ENCODE peak calls at places on chromosomes 12 and 14, in ten cellular contexts. D, O, E, G, X, R, N, I, F and S are unnamed samples.

GRCh38 chr12:62263956-62264355 is 3.8 kb downstream of the USP15 start:
- DNase-seq in D (no peak), O (no peak), E (no peak), G (no peak), X (no peak), R (no peak), N (no peak), I (no peak), F (no peak), S (no peak)

GRCh38 chr14:84483072-84483410 is 1046.9 kb upstream of the FLRT2 start:
- DNase-seq in D (no peak), O (no peak), E (no peak), G (no peak), X (no peak), R (no peak), N (no peak), I (no peak), F (no peak), S (no peak)

GRCh38 chr14:69354383-69355154 is 43.5 kb downstream of the ERH start:
- DNase-seq in D (no peak), O (peak), E (peak), G (no peak), X (no peak), R (peak), N (peak), I (no peak), F (no peak), S (no peak)

GRCh38 chr12:14618990-14619389 is 51.3 kb upstream of the PLBD1 start:
- DNase-seq in D (no peak), O (no peak), E (no peak), G (no peak), X (peak), R (no peak), N (no peak), I (peak), F (no peak), S (no peak)

GRCh38 chr12:91053951-91054715 is 3.7 kb downstream of the KERA start:
- DNase-seq in D (no peak), O (no peak), E (no peak), G (no peak), X (peak), R (peak), N (no peak), I (no peak), F (no peak), S (no peak)

GRCh38 chr12:130859128-130859527 is 12.7 kb upstream of the RAN start:
- DNase-seq in D (no peak), O (no peak), E (no peak), G (no peak), X (no peak), R (no peak), N (no peak), I (no peak), F (peak), S (no peak)

GRCh38 chr12:132480620-132481132 is 9.3 kb upstream of the FBRSL1 start:
- DNase-seq in D (no peak), O (no peak), E (no peak), G (no peak), X (no peak), R (no peak), N (no peak), I (no peak), F (no peak), S (peak)

GRCh38 chr12:12622418-12622817 is 10.7 kb downstream of the CREBL2 start:
- DNase-seq in D (no peak), O (no peak), E (no peak), G (no peak), X (no peak), R (no peak), N (no peak), I (no peak), F (no peak), S (no peak)

GRCh38 chr14:104967414-104968152 is 10.6 kb downstream of the AHNAK2 start:
- DNase-seq in D (peak), O (peak), E (no peak), G (no peak), X (peak), R (no peak), N (no peak), I (peak), F (no peak), S (peak)

GRCh38 chr14:103905861-103906456 is 22.3 kb upstream of the TDRD9 start:
- DNase-seq in D (no peak), O (no peak), E (no peak), G (no peak), X (no peak), R (no peak), N (no peak), I (peak), F (peak), S (no peak)

GRCh38 chr12:106907846-106908245 is 47.9 kb upstream of the TMEM263 start:
- DNase-seq in D (no peak), O (no peak), E (no peak), G (no peak), X (no peak), R (no peak), N (no peak), I (no peak), F (no peak), S (no peak)

GRCh38 chr12:69783365-69783764 is 41.7 kb upstream of the MYRFL start:
- DNase-seq in D (no peak), O (no peak), E (no peak), G (no peak), X (no peak), R (no peak), N (no peak), I (no peak), F (no peak), S (no peak)

GRCh38 chr14:89444044-89444443 is 27.0 kb upstream of the FOXN3 start:
- DNase-seq in D (no peak), O (no peak), E (no peak), G (no peak), X (no peak), R (no peak), N (no peak), I (no peak), F (no peak), S (no peak)

GRCh38 chr12:28583771-28584261 is 393.6 kb downstream of the CCDC91 start:
- DNase-seq in D (no peak), O (no peak), E (no peak), G (no peak), X (peak), R (no peak), N (no peak), I (no peak), F (peak), S (no peak)

GRCh38 chr12:112839386-112839972 is 47.9 kb downstream of the RPH3A start:
- DNase-seq in D (no peak), O (no peak), E (no peak), G (no peak), X (peak), R (no peak), N (peak), I (no peak), F (no peak), S (no peak)

GRCh38 chr14:60951781-60952435 is 29.0 kb downstream of the TRMT5 start:
- DNase-seq in D (no peak), O (no peak), E (no peak), G (no peak), X (no peak), R (no peak), N (peak), I (no peak), F (no peak), S (no peak)

GRCh38 chr14:29240046-29240445 is 473.5 kb downstream of the FOXG1 start:
- DNase-seq in D (no peak), O (no peak), E (no peak), G (no peak), X (peak), R (no peak), N (no peak), I (no peak), F (no peak), S (no peak)

GRCh38 chr14:100532154-100532915 is 54.9 kb downstream of the BEGAIN start:
- DNase-seq in D (peak), O (peak), E (no peak), G (peak), X (no peak), R (no peak), N (no peak), I (peak), F (no peak), S (no peak)

GRCh38 chr14:52150162-52150561 is 81.3 kb upstream of the NID2 start:
- DNase-seq in D (no peak), O (no peak), E (no peak), G (no peak), X (no peak), R (no peak), N (no peak), I (no peak), F (no peak), S (no peak)

GRCh38 chr12:78224154-78224553 is 393.5 kb downstream of the NAV3 start:
- DNase-seq in D (no peak), O (no peak), E (no peak), G (no peak), X (no peak), R (no peak), N (no peak), I (no peak), F (no peak), S (no peak)

GRCh38 chr14:42715316-42715715 is 1108.6 kb downstream of the LRFN5 start:
- DNase-seq in D (no peak), O (no peak), E (no peak), G (no peak), X (no peak), R (no peak), N (no peak), I (no peak), F (no peak), S (no peak)

GRCh38 chr14:90513151-90514014 is 116.6 kb downstream of the CALM1 start:
- DNase-seq in D (peak), O (peak), E (no peak), G (peak), X (peak), R (peak), N (peak), I (no peak), F (no peak), S (peak)

GRCh38 chr12:24039113-24039525 is 89.6 kb upstream of the SOX5 start:
- DNase-seq in D (no peak), O (no peak), E (no peak), G (no peak), X (peak), R (no peak), N (peak), I (no peak), F (no peak), S (no peak)

GRCh38 chr12:110370732-110371141 is 32.8 kb downstream of the ANAPC7 start:
- DNase-seq in D (no peak), O (no peak), E (no peak), G (no peak), X (no peak), R (no peak), N (no peak), I (no peak), F (no peak), S (peak)

GRCh38 chr12:62618948-62619347 is 152.3 kb downstream of the MON2 start:
- DNase-seq in D (no peak), O (no peak), E (no peak), G (no peak), X (no peak), R (no peak), N (no peak), I (no peak), F (no peak), S (no peak)

GRCh38 chr14:50601405-50601804 is 41.5 kb downstream of the ATL1 start:
- DNase-seq in D (no peak), O (no peak), E (no peak), G (no peak), X (peak), R (no peak), N (no peak), I (no peak), F (no peak), S (no peak)

GRCh38 chr12:102567031-102567985 is 86.9 kb upstream of the IGF1 start:
- DNase-seq in D (no peak), O (no peak), E (no peak), G (no peak), X (peak), R (no peak), N (no peak), I (peak), F (no peak), S (no peak)
- TF ChIP-seq EP300 in D (no peak), O (no peak), E (no peak), G (peak), X (peak), R (no peak), N (no peak), I (peak), F (no peak), S (no peak)

DNA sequence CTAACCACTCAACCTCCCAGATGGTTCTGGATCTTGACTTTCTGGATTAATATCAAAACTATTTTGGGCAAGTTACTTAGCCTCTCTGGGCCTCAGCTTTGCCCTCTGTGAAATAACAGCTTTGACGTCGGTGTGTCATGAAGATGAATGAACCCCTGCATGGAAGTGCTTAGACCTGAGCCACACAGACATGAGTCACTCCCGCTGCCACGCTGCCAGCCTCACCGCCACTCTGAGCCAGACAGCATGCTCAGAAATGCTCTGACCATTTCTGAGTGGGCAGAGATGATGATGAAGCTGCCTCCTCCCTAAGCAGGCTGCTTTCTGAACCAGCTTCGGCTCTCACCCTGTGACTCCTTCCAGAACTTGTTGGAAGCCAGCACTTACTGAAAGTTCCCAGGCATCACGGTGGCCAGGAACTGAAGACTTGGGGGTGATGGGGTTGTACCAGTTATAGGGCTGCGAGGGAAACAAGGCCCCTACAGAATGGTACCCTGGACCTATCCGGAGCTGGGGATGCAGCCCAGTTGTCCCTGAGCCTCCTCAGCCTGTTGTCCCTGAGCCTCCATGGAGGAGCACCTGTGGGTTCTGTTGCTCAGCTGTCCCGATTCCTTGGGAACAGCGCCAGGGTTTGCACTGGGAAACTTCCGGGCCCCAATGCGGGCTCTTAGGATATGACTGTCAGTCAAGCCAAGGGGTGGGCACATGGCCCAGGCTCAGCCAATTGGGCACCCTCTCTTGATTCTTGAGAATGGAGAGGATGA is 2.0 kb upstream of the CCDC197 start:
- DNase-seq in D (no peak), O (peak), E (no peak), G (no peak), X (peak), R (peak), N (no peak), I (no peak), F (no peak), S (no peak)
- TF ChIP-seq EP300 in D (no peak), O (peak), E (no peak), G (no peak), X (no peak), R (no peak), N (no peak), I (peak), F (no peak), S (no peak)

DNA sequence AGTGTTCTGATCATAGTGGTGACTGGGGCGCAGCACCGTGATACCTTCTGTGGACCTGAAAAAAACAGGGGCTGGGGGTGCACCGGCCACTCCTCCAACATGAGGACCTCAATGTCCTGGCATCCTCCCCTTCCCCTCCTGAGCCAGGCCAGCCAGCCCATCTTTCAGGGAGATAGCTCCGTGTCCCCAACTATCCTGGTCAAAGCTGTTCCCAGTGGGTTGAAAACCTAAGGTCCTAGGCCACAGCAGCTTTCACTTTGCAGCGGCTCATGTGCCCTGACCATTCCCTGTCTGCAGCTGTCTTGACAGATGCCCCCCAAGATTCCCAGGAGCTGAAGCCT is 75.7 kb downstream of the BCL11B start:
- DNase-seq in D (no peak), O (no peak), E (no peak), G (no peak), X (no peak), R (no peak), N (no peak), I (no peak), F (no peak), S (no peak)
- TF ChIP-seq EP300 in D (no peak), O (no peak), E (no peak), G (no peak), X (no peak), R (no peak), N (no peak), I (no peak), F (no peak), S (no peak)

DNA sequence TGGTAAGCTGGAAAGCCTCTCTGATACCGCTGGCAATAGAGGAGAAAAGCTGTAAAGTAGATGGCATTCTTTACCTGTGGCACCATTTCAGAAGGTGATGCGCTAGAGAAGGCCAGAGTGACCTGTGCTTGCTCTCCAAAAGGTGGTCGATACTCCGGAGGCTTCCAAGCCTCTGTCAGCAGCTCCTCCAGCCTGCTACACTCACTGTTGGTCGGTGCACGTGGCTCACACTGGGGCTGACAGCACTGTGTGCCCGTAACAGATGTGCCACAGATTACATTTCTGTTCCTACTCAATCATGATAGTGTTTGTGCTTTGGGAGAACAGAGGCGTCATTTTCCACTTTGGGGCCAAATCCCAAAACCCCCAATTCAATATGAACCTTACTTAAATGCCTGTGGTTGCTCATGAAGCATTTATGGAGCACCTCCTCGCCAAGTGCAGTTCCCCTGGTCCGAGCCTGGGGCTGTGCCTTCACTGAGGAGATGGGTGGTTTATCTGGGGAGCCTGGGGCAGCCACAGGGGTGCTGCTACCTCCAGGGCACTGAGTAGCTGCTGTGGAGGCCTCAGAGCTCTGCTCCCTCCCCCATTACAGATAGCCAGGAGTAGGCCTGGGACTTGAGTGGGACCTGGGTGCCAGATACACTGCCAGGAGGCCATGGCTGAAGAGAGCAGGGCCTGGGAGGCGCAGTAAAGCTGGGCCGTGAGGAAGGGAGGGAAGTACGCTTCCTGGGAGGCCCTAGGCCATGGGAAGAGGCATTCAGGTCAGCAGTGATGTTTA is 26.8 kb downstream of the CCNK start:
- DNase-seq in D (no peak), O (no peak), E (no peak), G (no peak), X (no peak), R (no peak), N (no peak), I (no peak), F (no peak), S (no peak)
- TF ChIP-seq EP300 in D (no peak), O (no peak), E (no peak), G (no peak), X (no peak), R (no peak), N (no peak), I (no peak), F (no peak), S (no peak)

DNA sequence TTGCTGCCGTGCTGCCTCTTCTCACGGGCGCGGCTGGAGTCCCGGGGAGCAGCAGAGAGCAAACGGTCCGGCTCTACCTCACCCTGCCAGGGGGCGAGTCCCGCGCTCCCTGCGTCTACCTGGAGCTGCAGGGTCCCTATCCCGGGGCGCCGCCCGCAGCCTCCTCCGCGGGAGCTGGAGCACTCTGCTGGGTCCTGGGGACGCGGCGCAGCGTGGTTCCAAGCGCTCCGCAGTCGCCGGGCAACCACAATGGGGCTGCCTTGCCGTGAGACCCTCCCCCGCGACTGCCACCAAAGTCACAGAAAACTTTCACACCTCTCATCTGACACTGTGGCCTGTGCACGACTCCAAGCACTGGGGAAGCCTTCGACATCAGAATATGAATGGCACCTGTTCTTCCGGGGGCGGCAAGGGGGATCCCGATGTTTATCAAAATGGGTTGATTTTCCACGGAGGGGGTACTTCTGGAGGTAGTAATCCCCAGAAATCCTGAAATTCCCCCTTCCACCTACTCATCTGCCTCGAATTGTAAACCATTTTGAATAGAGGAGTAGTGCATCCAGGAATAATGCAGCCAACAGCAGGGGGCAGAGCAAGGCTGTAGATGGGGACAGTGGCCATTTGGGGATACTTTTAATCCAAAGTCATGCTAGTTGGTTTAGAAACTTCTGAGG is at the start of gene C12orf42:
- DNase-seq in D (no peak), O (no peak), E (peak), G (no peak), X (peak), R (peak), N (no peak), I (peak), F (peak), S (peak)
- TF ChIP-seq EP300 in D (no peak), O (no peak), E (peak), G (no peak), X (no peak), R (no peak), N (no peak), I (no peak), F (no peak), S (no peak)

DNA sequence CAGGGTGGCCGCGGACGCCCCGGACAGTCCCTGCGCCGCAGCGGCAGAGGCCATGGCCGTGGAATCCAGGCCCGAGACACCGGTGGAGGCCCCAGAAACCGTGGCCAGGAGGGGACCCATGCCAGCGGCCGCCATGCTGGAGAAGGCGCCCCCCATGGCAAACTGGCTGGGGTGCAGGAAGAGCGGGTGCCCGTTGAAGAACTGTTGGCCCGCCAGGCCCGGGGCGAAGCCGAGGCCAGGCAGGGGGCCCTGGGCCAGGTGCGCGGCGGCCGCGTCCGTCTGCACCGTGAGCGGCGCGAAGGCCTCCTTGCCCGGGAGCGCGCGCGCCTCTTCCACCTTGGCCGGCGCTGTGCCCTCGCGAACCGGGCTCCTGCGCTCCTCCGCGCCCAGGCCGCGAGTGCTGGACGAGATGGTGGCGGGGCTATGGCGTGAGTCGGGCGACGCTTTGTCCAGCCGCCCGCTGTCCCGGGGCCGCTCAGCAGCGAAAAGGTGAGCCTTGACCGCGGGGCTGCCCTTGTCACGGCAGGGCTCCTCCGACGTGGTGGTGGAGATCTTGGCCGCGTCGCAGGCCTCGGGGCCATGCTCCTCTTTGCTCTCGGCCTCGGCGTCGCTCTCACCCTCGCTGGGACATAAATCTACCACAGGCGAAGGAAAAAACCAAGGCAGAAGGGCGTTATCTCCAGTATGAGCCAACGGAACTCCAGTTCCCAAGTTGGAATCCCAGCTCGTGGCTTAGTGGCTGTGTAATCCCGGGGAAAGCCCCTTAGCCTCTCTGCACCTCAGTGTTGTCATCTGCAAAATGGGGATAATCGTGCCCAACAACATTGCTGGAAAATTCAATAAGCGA is 9.6 kb downstream of the TBX3 start:
- DNase-seq in D (no peak), O (no peak), E (no peak), G (no peak), X (no peak), R (no peak), N (no peak), I (no peak), F (no peak), S (peak)
- TF ChIP-seq EP300 in D (no peak), O (no peak), E (no peak), G (no peak), X (no peak), R (no peak), N (no peak), I (no peak), F (no peak), S (no peak)